ENCODE peak calls at places on chromosome 17, in six cellular contexts. U, L, N, A, K and G are unnamed samples.
A peak's percentile ranks its signal among the peaks of the same experiment; 100 is the strongest.

GRCh38 chr17:82257473-82257872 is 16.0 kb downstream of the CSNK1D start:
- DNase-seq in U (no peak), L (peak; percentile 50), N (no peak), A (peak; percentile 92), K (no peak), G (no peak)

GRCh38 chr17:17484451-17484899 is 7.7 kb downstream of the MED9 start:
- DNase-seq in U (no peak), L (no peak), N (no peak), A (peak; percentile 42), K (no peak), G (no peak)

GRCh38 chr17:79090503-79091372 is 16.1 kb downstream of the ENGASE start:
- DNase-seq in U (no peak), L (no peak), N (no peak), A (peak; percentile 89), K (no peak), G (no peak)

GRCh38 chr17:38550661-38551060 is 55.1 kb downstream of the SRCIN1 start:
- DNase-seq in U (no peak), L (no peak), N (no peak), A (no peak), K (no peak), G (peak; percentile 75)

GRCh38 chr17:51764387-51764971 is 394.0 kb downstream of the CA10 start:
- DNase-seq in U (peak; percentile 1), L (peak; percentile 45), N (peak; percentile 15), A (peak; percentile 65), K (peak; percentile 23), G (peak; percentile 48)

GRCh38 chr17:76048711-76049110 is 21.6 kb upstream of the EVPL start:
- DNase-seq in U (peak; percentile 61), L (no peak), N (no peak), A (no peak), K (no peak), G (peak; percentile 19)

GRCh38 chr17:61389670-61390478 is 9.8 kb upstream of the TBX2 start:
- DNase-seq in U (no peak), L (peak; percentile 76), N (no peak), A (peak; percentile 96), K (no peak), G (no peak)

GRCh38 chr17:28993645-28994426 is 12.0 kb downstream of the SEZ6 start:
- DNase-seq in U (no peak), L (no peak), N (no peak), A (no peak), K (no peak), G (no peak)

GRCh38 chr17:76732734-76733617 is 4.2 kb downstream of the SRSF2 start:
- DNase-seq in U (no peak), L (no peak), N (no peak), A (no peak), K (no peak), G (no peak)

GRCh38 chr17:79852748-79853147 is 13.5 kb upstream of the CBX4 start:
- DNase-seq in U (no peak), L (no peak), N (no peak), A (no peak), K (no peak), G (no peak)

GRCh38 chr17:77279448-77280303 is 138.9 kb downstream of the SEC14L1 start:
- DNase-seq in U (no peak), L (no peak), N (no peak), A (peak; percentile 67), K (no peak), G (no peak)